ENCODE peak calls at places on chromosomes 2 and 18, in five cellular contexts. H is astrocyte of the spinal cord, T is NCI-H1436 treated with DMSO at 0.1 percent for 48 hours, P is cardiac muscle cell, C is KBM-7. Y is an unnamed sample.

GRCh38 chr2:240889601-240890560 is 6.1 kb downstream of the MAB21L4 start:
- DNase-seq in H (no peak), T (no peak), P (no peak), C (no peak), Y (peak; percentile 43)

GRCh38 chr2:98736464-98736889 is 5.5 kb upstream of the MGAT4A start:
- DNase-seq in H (no peak), T (no peak), P (no peak), C (no peak), Y (no peak)

GRCh38 chr2:9847140-9847539 is 3.9 kb downstream of the TAF1B start:
- DNase-seq in H (no peak), T (no peak), P (peak; percentile 10), C (peak; percentile 76), Y (no peak)

GRCh38 chr2:122750095-122750494 is 994.6 kb downstream of the TSN start:
- DNase-seq in H (no peak), T (no peak), P (no peak), C (no peak), Y (no peak)

GRCh38 chr2:43025709-43026290 is 200.6 kb downstream of the ZFP36L2 start:
- DNase-seq in H (no peak), T (no peak), P (no peak), C (no peak), Y (no peak)

GRCh38 chr2:145207884-145208283 is 688.0 kb upstream of the ZEB2 start:
- DNase-seq in H (no peak), T (no peak), P (no peak), C (no peak), Y (no peak)

GRCh38 chr18:45228989-45229388 is 386.3 kb upstream of the SLC14A2 start:
- DNase-seq in H (no peak), T (no peak), P (no peak), C (no peak), Y (no peak)

GRCh38 chr2:28164280-28164801 is 228.3 kb upstream of the FOSL2 start:
- DNase-seq in H (no peak), T (no peak), P (peak; percentile 49), C (no peak), Y (no peak)

GRCh38 chr2:160956243-160956802 is 203.9 kb upstream of the TANK start:
- DNase-seq in H (no peak), T (no peak), P (no peak), C (no peak), Y (no peak)

GRCh38 chr2:17538022-17538843 is 2.3 kb upstream of the VSNL1 start:
- DNase-seq in H (peak; percentile 78), T (no peak), P (peak; percentile 30), C (peak; percentile 3), Y (peak; percentile 28)

GRCh38 chr2:9191044-9191481 is 15.5 kb upstream of the ASAP2 start:
- DNase-seq in H (peak; percentile 93), T (no peak), P (peak; percentile 96), C (no peak), Y (peak; percentile 66)

GRCh38 chr2:162092656-162093556 is 18.9 kb upstream of the DPP4 start:
- DNase-seq in H (peak; percentile 78), T (no peak), P (peak; percentile 97), C (no peak), Y (no peak)

GRCh38 chr2:12348216-12348615 is 368.5 kb upstream of the TRIB2 start:
- DNase-seq in H (no peak), T (no peak), P (no peak), C (no peak), Y (no peak)

GRCh38 chr2:177666408-177666807 is 273.8 kb downstream of the AGPS start:
- DNase-seq in H (peak; percentile 35), T (no peak), P (peak; percentile 60), C (peak; percentile 28), Y (no peak)

Y was measured in lower lobe of right lung.